ENCODE peak calls at places on chromosomes 13 and 19, in eight cellular contexts. One of them, this sample, is unnamed.

GRCh38 chr13:47553329-47553977 is 447.6 kb downstream of the SUCLA2 start:
- DNase-seq in AG10803: no peak
- DNase-seq in tibial nerve: no peak
- DNase-seq in left lung: no peak
- DNase-seq in Peyer's patch: no peak
- DNase-seq in heart left ventricle: no peak
- DNase-seq in psoas muscle: no peak
- DNase-seq in endothelial cell: no peak
- DNase-seq in this sample: no peak

GRCh38 chr19:42601811-42602443 is 7.2 kb upstream of the CEACAM8 start:
- DNase-seq in AG10803: peak
- DNase-seq in tibial nerve: no peak
- DNase-seq in left lung: no peak
- DNase-seq in Peyer's patch: no peak
- DNase-seq in heart left ventricle: peak
- DNase-seq in psoas muscle: no peak
- DNase-seq in endothelial cell: peak
- DNase-seq in this sample: peak

GRCh38 chr13:109986851-109987250 is 200.5 kb upstream of the IRS2 start:
- DNase-seq in AG10803: no peak
- DNase-seq in tibial nerve: no peak
- DNase-seq in left lung: no peak
- DNase-seq in Peyer's patch: no peak
- DNase-seq in heart left ventricle: no peak
- DNase-seq in psoas muscle: no peak
- DNase-seq in endothelial cell: no peak
- DNase-seq in this sample: no peak

GRCh38 chr19:29714953-29715694 is at the start of gene C19orf12:
- DNase-seq in AG10803: peak
- DNase-seq in tibial nerve: no peak
- DNase-seq in left lung: peak
- DNase-seq in Peyer's patch: peak
- DNase-seq in heart left ventricle: peak
- DNase-seq in psoas muscle: peak
- DNase-seq in endothelial cell: peak
- DNase-seq in this sample: peak

GRCh38 chr19:42282036-42282762 is 13.1 kb downstream of the CIC start:
- DNase-seq in AG10803: no peak
- DNase-seq in tibial nerve: no peak
- DNase-seq in left lung: no peak
- DNase-seq in Peyer's patch: no peak
- DNase-seq in heart left ventricle: peak
- DNase-seq in psoas muscle: no peak
- DNase-seq in endothelial cell: no peak
- DNase-seq in this sample: no peak

GRCh38 chr19:16771618-16772017 is 52.0 kb downstream of the NWD1 start:
- DNase-seq in AG10803: peak
- DNase-seq in tibial nerve: peak
- DNase-seq in left lung: peak
- DNase-seq in Peyer's patch: peak
- DNase-seq in heart left ventricle: peak
- DNase-seq in psoas muscle: peak
- DNase-seq in endothelial cell: peak
- DNase-seq in this sample: peak

GRCh38 chr13:30676672-30677071 is 58.7 kb upstream of the ALOX5AP start:
- DNase-seq in AG10803: peak
- DNase-seq in tibial nerve: no peak
- DNase-seq in left lung: no peak
- DNase-seq in Peyer's patch: no peak
- DNase-seq in heart left ventricle: no peak
- DNase-seq in psoas muscle: no peak
- DNase-seq in endothelial cell: no peak
- DNase-seq in this sample: peak

GRCh38 chr13:95629071-95629470 is 15.4 kb downstream of the DZIP1 start:
- DNase-seq in AG10803: no peak
- DNase-seq in tibial nerve: no peak
- DNase-seq in left lung: no peak
- DNase-seq in Peyer's patch: no peak
- DNase-seq in heart left ventricle: no peak
- DNase-seq in psoas muscle: no peak
- DNase-seq in endothelial cell: no peak
- DNase-seq in this sample: no peak

GRCh38 chr13:34174671-34175145 is 356.8 kb downstream of the RFC3 start:
- DNase-seq in AG10803: peak
- DNase-seq in tibial nerve: no peak
- DNase-seq in left lung: no peak
- DNase-seq in Peyer's patch: no peak
- DNase-seq in heart left ventricle: no peak
- DNase-seq in psoas muscle: no peak
- DNase-seq in endothelial cell: no peak
- DNase-seq in this sample: no peak

GRCh38 chr19:46714523-46715106 is 2.3 kb downstream of the PRKD2 start:
- DNase-seq in AG10803: no peak
- DNase-seq in tibial nerve: no peak
- DNase-seq in left lung: peak
- DNase-seq in Peyer's patch: no peak
- DNase-seq in heart left ventricle: no peak
- DNase-seq in psoas muscle: no peak
- DNase-seq in endothelial cell: no peak
- DNase-seq in this sample: no peak

GRCh38 chr19:1249990-1250298 is 1.6 kb downstream of the MIDN start:
- DNase-seq in AG10803: no peak
- DNase-seq in tibial nerve: no peak
- DNase-seq in left lung: no peak
- DNase-seq in Peyer's patch: no peak
- DNase-seq in heart left ventricle: no peak
- DNase-seq in psoas muscle: no peak
- DNase-seq in endothelial cell: no peak
- DNase-seq in this sample: no peak

GRCh38 chr19:50967924-50968708 is 1.3 kb downstream of the KLK6 start:
- DNase-seq in AG10803: no peak
- DNase-seq in tibial nerve: no peak
- DNase-seq in left lung: no peak
- DNase-seq in Peyer's patch: no peak
- DNase-seq in heart left ventricle: no peak
- DNase-seq in psoas muscle: no peak
- DNase-seq in endothelial cell: no peak
- DNase-seq in this sample: no peak

GRCh38 chr13:55403887-55404487 is 1736.7 kb upstream of the PRR20A start:
- DNase-seq in AG10803: no peak
- DNase-seq in tibial nerve: no peak
- DNase-seq in left lung: no peak
- DNase-seq in Peyer's patch: no peak
- DNase-seq in heart left ventricle: no peak
- DNase-seq in psoas muscle: no peak
- DNase-seq in endothelial cell: no peak
- DNase-seq in this sample: no peak

GRCh38 chr19:46821512-46822359 is 28.9 kb downstream of the AP2S1 start:
- DNase-seq in AG10803: no peak
- DNase-seq in tibial nerve: no peak
- DNase-seq in left lung: no peak
- DNase-seq in Peyer's patch: peak
- DNase-seq in heart left ventricle: peak
- DNase-seq in psoas muscle: no peak
- DNase-seq in endothelial cell: no peak
- DNase-seq in this sample: no peak

GRCh38 chr19:2309734-2310362 is 1.9 kb upstream of the LINGO3 start:
- DNase-seq in AG10803: peak
- DNase-seq in tibial nerve: no peak
- DNase-seq in left lung: no peak
- DNase-seq in Peyer's patch: no peak
- DNase-seq in heart left ventricle: no peak
- DNase-seq in psoas muscle: no peak
- DNase-seq in endothelial cell: no peak
- DNase-seq in this sample: peak

GRCh38 chr19:38545596-38545995 is 72.2 kb downstream of the MAP4K1 start:
- DNase-seq in AG10803: peak
- DNase-seq in tibial nerve: no peak
- DNase-seq in left lung: no peak
- DNase-seq in Peyer's patch: no peak
- DNase-seq in heart left ventricle: no peak
- DNase-seq in psoas muscle: no peak
- DNase-seq in endothelial cell: no peak
- DNase-seq in this sample: no peak

GRCh38 chr19:38543286-38543806 is 74.4 kb downstream of the MAP4K1 start:
- DNase-seq in AG10803: no peak
- DNase-seq in tibial nerve: no peak
- DNase-seq in left lung: no peak
- DNase-seq in Peyer's patch: no peak
- DNase-seq in heart left ventricle: no peak
- DNase-seq in psoas muscle: no peak
- DNase-seq in endothelial cell: no peak
- DNase-seq in this sample: no peak

GRCh38 chr19:38543807-38544568 is 73.8 kb downstream of the MAP4K1 start:
- DNase-seq in AG10803: peak
- DNase-seq in tibial nerve: no peak
- DNase-seq in left lung: peak
- DNase-seq in Peyer's patch: peak
- DNase-seq in heart left ventricle: peak
- DNase-seq in psoas muscle: peak
- DNase-seq in endothelial cell: no peak
- DNase-seq in this sample: peak

GRCh38 chr19:38542040-38542439 is 75.7 kb downstream of the MAP4K1 start:
- DNase-seq in AG10803: no peak
- DNase-seq in tibial nerve: no peak
- DNase-seq in left lung: no peak
- DNase-seq in Peyer's patch: no peak
- DNase-seq in heart left ventricle: no peak
- DNase-seq in psoas muscle: no peak
- DNase-seq in endothelial cell: no peak
- DNase-seq in this sample: no peak

DNA sequence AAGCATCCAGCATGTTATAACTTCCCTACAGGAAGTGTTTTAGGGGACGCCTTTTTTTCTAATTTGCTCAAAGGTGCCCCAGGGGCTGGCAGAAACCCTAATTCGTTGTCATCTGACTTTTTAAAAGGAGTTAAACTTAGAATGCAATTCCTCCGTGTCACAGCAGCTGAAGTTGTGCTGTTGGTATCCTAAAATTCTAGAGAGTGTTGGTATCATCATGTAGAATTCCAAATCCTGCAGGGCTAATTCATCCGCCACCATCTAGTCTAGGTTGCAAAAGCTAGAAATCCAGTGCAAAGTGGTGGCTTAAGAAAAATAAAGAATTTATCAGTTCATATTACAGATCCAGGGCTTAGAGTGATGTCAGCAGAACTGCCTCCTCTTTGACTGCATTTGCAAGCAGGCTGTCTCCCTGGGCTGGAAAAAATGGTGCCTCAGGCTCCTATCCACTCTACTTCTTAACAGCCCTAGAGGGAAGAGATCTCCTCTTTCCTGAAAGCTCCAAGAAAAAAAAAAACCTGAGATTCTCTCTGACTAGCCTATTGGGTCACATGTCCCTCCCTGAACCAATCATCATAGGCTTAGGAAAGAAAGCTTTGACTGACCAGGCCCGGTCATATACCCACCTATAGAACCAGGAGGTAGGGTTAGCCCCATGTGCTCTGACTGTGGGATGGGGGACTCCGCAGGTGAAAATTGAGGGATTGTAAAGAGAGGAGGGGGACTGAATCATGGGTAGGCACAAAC is 73.0 kb downstream of the MAP4K1 start:
- DNase-seq in AG10803: no peak
- DNase-seq in tibial nerve: no peak
- DNase-seq in left lung: no peak
- DNase-seq in Peyer's patch: no peak
- DNase-seq in heart left ventricle: no peak
- DNase-seq in psoas muscle: no peak
- DNase-seq in endothelial cell: no peak
- DNase-seq in this sample: peak
- TF ChIP-seq CTCF in AG10803: no peak
- TF ChIP-seq CTCF in tibial nerve: no peak
- TF ChIP-seq CTCF in left lung: peak
- TF ChIP-seq CTCF in Peyer's patch: no peak
- TF ChIP-seq CTCF in heart left ventricle: peak
- TF ChIP-seq CTCF in psoas muscle: no peak
- TF ChIP-seq CTCF in endothelial cell: no peak
- TF ChIP-seq CTCF in this sample: peak

GRCh38 chr19:49799798-49800376 is 13.2 kb downstream of the FUZ start:
- DNase-seq in AG10803: no peak
- DNase-seq in tibial nerve: no peak
- DNase-seq in left lung: no peak
- DNase-seq in Peyer's patch: peak
- DNase-seq in heart left ventricle: no peak
- DNase-seq in psoas muscle: no peak
- DNase-seq in endothelial cell: peak
- DNase-seq in this sample: no peak
- TF ChIP-seq CTCF in AG10803: no peak
- TF ChIP-seq CTCF in tibial nerve: no peak
- TF ChIP-seq CTCF in left lung: no peak
- TF ChIP-seq CTCF in Peyer's patch: no peak
- TF ChIP-seq CTCF in heart left ventricle: peak
- TF ChIP-seq CTCF in psoas muscle: no peak
- TF ChIP-seq CTCF in endothelial cell: no peak
- TF ChIP-seq CTCF in this sample: no peak

GRCh38 chr13:52949044-52949443 is 79.6 kb upstream of the OLFM4 start:
- DNase-seq in AG10803: no peak
- DNase-seq in tibial nerve: no peak
- DNase-seq in left lung: no peak
- DNase-seq in Peyer's patch: no peak
- DNase-seq in heart left ventricle: no peak
- DNase-seq in psoas muscle: no peak
- DNase-seq in endothelial cell: no peak
- DNase-seq in this sample: no peak
- TF ChIP-seq CTCF in AG10803: no peak
- TF ChIP-seq CTCF in tibial nerve: no peak
- TF ChIP-seq CTCF in left lung: no peak
- TF ChIP-seq CTCF in Peyer's patch: no peak
- TF ChIP-seq CTCF in heart left ventricle: no peak
- TF ChIP-seq CTCF in psoas muscle: no peak
- TF ChIP-seq CTCF in endothelial cell: no peak
- TF ChIP-seq CTCF in this sample: no peak

DNA sequence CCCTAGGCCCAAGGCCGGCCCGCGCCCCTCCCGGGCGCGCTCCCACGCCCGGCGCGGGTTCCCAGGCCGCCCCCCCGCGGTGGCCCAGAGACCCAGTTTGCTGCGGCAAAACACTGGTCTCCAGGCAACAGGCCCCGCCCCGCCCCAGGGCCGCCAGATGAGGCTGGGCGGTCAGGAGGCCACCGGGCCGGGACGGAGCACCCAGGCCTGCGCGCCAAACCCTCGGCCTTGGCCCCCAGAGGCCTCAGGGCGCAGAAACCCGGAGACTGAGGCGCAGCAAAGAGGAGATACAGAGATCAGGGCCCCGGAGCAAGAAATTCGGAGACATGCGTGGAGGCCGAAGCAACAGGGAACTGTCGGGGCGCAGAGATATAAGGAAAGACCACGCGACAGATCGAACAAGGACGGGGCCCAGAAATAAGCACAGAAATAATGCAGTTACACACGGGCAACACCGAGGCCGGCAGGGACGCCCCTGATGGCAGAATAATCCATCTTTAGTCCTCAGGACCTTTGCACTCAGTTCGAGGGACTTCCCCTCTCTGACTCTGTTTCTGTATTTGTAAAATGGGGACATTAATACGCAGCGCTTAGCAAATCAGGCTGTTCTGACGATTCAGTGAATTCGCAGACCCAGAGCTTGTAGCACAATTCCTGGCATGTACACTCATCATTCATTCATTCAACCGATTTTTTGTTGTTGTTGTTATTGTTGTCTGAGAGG is 20.8 kb upstream of the ERCC1 start:
- DNase-seq in AG10803: peak
- DNase-seq in tibial nerve: peak
- DNase-seq in left lung: peak
- DNase-seq in Peyer's patch: peak
- DNase-seq in heart left ventricle: peak
- DNase-seq in psoas muscle: peak
- DNase-seq in endothelial cell: peak
- DNase-seq in this sample: peak
- TF ChIP-seq CTCF in AG10803: no peak
- TF ChIP-seq CTCF in tibial nerve: no peak
- TF ChIP-seq CTCF in left lung: no peak
- TF ChIP-seq CTCF in Peyer's patch: no peak
- TF ChIP-seq CTCF in heart left ventricle: no peak
- TF ChIP-seq CTCF in psoas muscle: no peak
- TF ChIP-seq CTCF in endothelial cell: no peak
- TF ChIP-seq CTCF in this sample: no peak